ENCODE peak calls at places on chromosomes 3 and 15, in ten cellular contexts. S is T-helper 17 cell; L is cardiac septum; M is activated CD4-positive, alpha-beta memory T cell treated with anti-CD3 and anti-CD28 coated beads, Interleukin-2, amount 10 ng/mL, durations not matched to agents 7 days and 5 days; J is AG04449; O is ovary; R is MCF 10A; U is NT2/D1; X is NCI-H345; A is stimulated activated CD4-positive, alpha-beta T cell treated with anti-CD3 and anti-CD28 coated beads, Interleukin-2, amount 100 ng/mL, for 24 hours. G is an unnamed sample.

GRCh38 chr3:32421991-32422859 is 30.6 kb downstream of the CMTM7 start:
- DNase-seq in R (peak), L (peak), U (no peak), J (peak), S (no peak), M (no peak), A (no peak), O (peak), X (peak), G (no peak)

GRCh38 chr15:38068600-38068999 is 134.2 kb downstream of the TMCO5A start:
- DNase-seq in L (no peak), X (no peak), S (no peak), R (no peak), U (no peak), A (no peak), M (no peak), O (no peak), J (no peak), G (no peak)

GRCh38 chr3:126638790-126639189 is 16.1 kb downstream of the TXNRD3 start:
- DNase-seq in L (no peak), A (no peak), X (no peak), R (no peak), S (no peak), U (no peak), M (no peak), J (no peak), O (no peak), G (no peak)

GRCh38 chr3:14517601-14518431 is 22.3 kb downstream of the GRIP2 start:
- DNase-seq in O (peak), M (no peak), X (no peak), J (no peak), R (no peak), A (no peak), U (no peak), S (no peak), L (peak), G (no peak)

GRCh38 chr3:52793702-52794611 is 639 bp upstream of the ITIH3 start:
- DNase-seq in R (no peak), S (no peak), J (no peak), O (no peak), L (no peak), U (no peak), A (no peak), X (no peak), M (no peak), G (no peak)

GRCh38 chr3:101676765-101677435 is at the start of gene ZBTB11:
- DNase-seq in R (peak), M (peak), L (peak), J (peak), S (peak), A (peak), X (no peak), U (peak), O (peak), G (peak)

GRCh38 chr3:123652346-123652984 is 67.6 kb upstream of the HACD2 start:
- DNase-seq in J (no peak), M (peak), O (peak), R (peak), S (no peak), A (peak), L (peak), U (peak), X (peak), G (peak)

GRCh38 chr15:61037031-61037430 is 192.1 kb downstream of the RORA start:
- DNase-seq in O (no peak), U (no peak), X (no peak), J (no peak), A (no peak), M (no peak), L (no peak), S (no peak), R (no peak), G (no peak)

GRCh38 chr15:82870727-82871576 is 61.5 kb downstream of the WHAMM start:
- DNase-seq in J (no peak), S (no peak), X (no peak), O (no peak), U (no peak), M (no peak), A (no peak), R (no peak), L (no peak), G (no peak)

GRCh38 chr3:111963424-111963823 is 15.4 kb upstream of the ABHD10 start:
- DNase-seq in M (no peak), J (peak), S (no peak), O (no peak), R (peak), L (no peak), X (no peak), U (no peak), A (no peak), G (no peak)

GRCh38 chr3:72634128-72634527 is 214.1 kb downstream of the SHQ1 start:
- DNase-seq in M (no peak), A (no peak), L (no peak), R (no peak), J (no peak), U (no peak), X (no peak), S (no peak), O (no peak), G (no peak)

GRCh38 chr3:36941658-36942057 is 3.2 kb downstream of the TRANK1 start:
- DNase-seq in L (no peak), A (no peak), O (no peak), X (no peak), J (no peak), M (no peak), S (no peak), U (no peak), R (no peak), G (no peak)

GRCh38 chr3:140910860-140911259 is 30.8 kb upstream of the SLC25A36 start:
- DNase-seq in O (no peak), X (no peak), M (no peak), J (no peak), U (peak), A (no peak), S (no peak), R (no peak), L (no peak), G (peak)

GRCh38 chr3:112582242-112582874 is 20.5 kb downstream of the SLC35A5 start:
- DNase-seq in O (peak), X (peak), U (peak), S (no peak), A (peak), R (peak), L (no peak), M (peak), J (peak), G (peak)

GRCh38 chr3:87206070-87206469 is 21.0 kb upstream of the CHMP2B start:
- DNase-seq in S (no peak), M (no peak), R (peak), L (no peak), X (no peak), O (no peak), A (no peak), J (peak), U (no peak), G (no peak)

GRCh38 chr15:87722941-87723691 is 533.4 kb downstream of the NTRK3 start:
- DNase-seq in M (no peak), S (no peak), O (no peak), L (no peak), A (no peak), U (no peak), X (peak), R (no peak), J (no peak), G (no peak)

GRCh38 chr3:49707113-49707480 is 12.4 kb downstream of the AMIGO3 start:
- DNase-seq in R (no peak), U (no peak), A (no peak), L (no peak), M (no peak), S (no peak), O (no peak), X (no peak), J (no peak), G (no peak)

GRCh38 chr15:80404057-80404718 is at the start of gene ARNT2:
- DNase-seq in U (no peak), R (no peak), O (peak), X (peak), M (no peak), A (peak), J (no peak), S (no peak), L (no peak), G (peak)

GRCh38 chr3:132730891-132731580 is 8.8 kb upstream of the NPHP3 start:
- DNase-seq in U (no peak), L (no peak), R (peak), X (peak), S (no peak), J (no peak), M (no peak), O (no peak), A (no peak), G (peak)

G was measured in neuronal stem cell.